ENCODE peak calls at places on chromosomes 6 and 20, in seven cellular contexts. One of them, this sample, is unnamed.

GRCh38 chr6:13001951-13002350 is 285.4 kb downstream of the PHACTR1 start:
- DNase-seq in PC-3: peak; percentile 50
- DNase-seq in hepatocyte: no peak
- DNase-seq in H9: no peak
- DNase-seq in H1: no peak
- DNase-seq in astrocyte: no peak
- DNase-seq in keratinocyte: no peak
- DNase-seq in this sample: no peak

GRCh38 chr20:1171461-1172093 is 13.2 kb downstream of the TMEM74B start:
- DNase-seq in H9: peak; percentile 77
- DNase-seq in keratinocyte: no peak
- DNase-seq in H1: no peak
- DNase-seq in PC-3: peak; percentile 26
- DNase-seq in astrocyte: peak; percentile 12
- DNase-seq in hepatocyte: peak; percentile 79
- DNase-seq in this sample: peak; percentile 24

GRCh38 chr6:150639823-150640331 is 40.2 kb downstream of the PLEKHG1 start:
- DNase-seq in keratinocyte: no peak
- DNase-seq in H9: no peak
- DNase-seq in PC-3: no peak
- DNase-seq in H1: no peak
- DNase-seq in astrocyte: no peak
- DNase-seq in hepatocyte: no peak
- DNase-seq in this sample: no peak

GRCh38 chr20:7361321-7361720 is 578.9 kb downstream of the HAO1 start:
- DNase-seq in hepatocyte: no peak
- DNase-seq in keratinocyte: no peak
- DNase-seq in astrocyte: no peak
- DNase-seq in H1: no peak
- DNase-seq in PC-3: no peak
- DNase-seq in H9: no peak
- DNase-seq in this sample: no peak

GRCh38 chr20:4916991-4917881 is 84.1 kb downstream of the SLC23A2 start:
- DNase-seq in H9: no peak
- DNase-seq in astrocyte: peak; percentile 59
- DNase-seq in keratinocyte: no peak
- DNase-seq in H1: no peak
- DNase-seq in PC-3: peak; percentile 23
- DNase-seq in hepatocyte: no peak
- DNase-seq in this sample: no peak

GRCh38 chr6:56914791-56915658 is 39.9 kb upstream of the BEND6 start:
- DNase-seq in keratinocyte: no peak
- DNase-seq in PC-3: no peak
- DNase-seq in H9: no peak
- DNase-seq in H1: no peak
- DNase-seq in hepatocyte: no peak
- DNase-seq in astrocyte: no peak
- DNase-seq in this sample: no peak

GRCh38 chr20:58719258-58719657 is 26.7 kb downstream of the NPEPL1 start:
- DNase-seq in astrocyte: no peak
- DNase-seq in PC-3: no peak
- DNase-seq in keratinocyte: no peak
- DNase-seq in hepatocyte: peak; percentile 2
- DNase-seq in H9: peak; percentile 20
- DNase-seq in H1: no peak
- DNase-seq in this sample: no peak

GRCh38 chr6:143680157-143680556 is 2.4 kb downstream of the PHACTR2 start:
- DNase-seq in hepatocyte: no peak
- DNase-seq in PC-3: no peak
- DNase-seq in astrocyte: no peak
- DNase-seq in keratinocyte: no peak
- DNase-seq in H1: no peak
- DNase-seq in H9: no peak
- DNase-seq in this sample: no peak

GRCh38 chr6:142735182-142735581 is 209.8 kb downstream of the HIVEP2 start:
- DNase-seq in astrocyte: no peak
- DNase-seq in hepatocyte: no peak
- DNase-seq in H9: no peak
- DNase-seq in keratinocyte: no peak
- DNase-seq in PC-3: peak; percentile 12
- DNase-seq in H1: no peak
- DNase-seq in this sample: no peak

GRCh38 chr6:80250391-80250997 is 144.0 kb downstream of the BCKDHB start:
- DNase-seq in H1: no peak
- DNase-seq in H9: no peak
- DNase-seq in keratinocyte: no peak
- DNase-seq in hepatocyte: no peak
- DNase-seq in PC-3: no peak
- DNase-seq in astrocyte: no peak
- DNase-seq in this sample: no peak

GRCh38 chr6:36642913-36643817 is 35.3 kb upstream of the CDKN1A start:
- DNase-seq in hepatocyte: peak; percentile 90
- DNase-seq in H9: no peak
- DNase-seq in PC-3: peak; percentile 87
- DNase-seq in keratinocyte: no peak
- DNase-seq in H1: no peak
- DNase-seq in astrocyte: peak; percentile 83
- DNase-seq in this sample: no peak

GRCh38 chr6:169316651-169317050 is 63.0 kb upstream of the THBS2 start:
- DNase-seq in hepatocyte: no peak
- DNase-seq in PC-3: peak; percentile 7
- DNase-seq in H9: no peak
- DNase-seq in keratinocyte: no peak
- DNase-seq in H1: no peak
- DNase-seq in astrocyte: peak; percentile 11
- DNase-seq in this sample: no peak

GRCh38 chr6:2718334-2719052 is 32.2 kb downstream of the MYLK4 start:
- DNase-seq in hepatocyte: no peak
- DNase-seq in H1: no peak
- DNase-seq in PC-3: no peak
- DNase-seq in H9: no peak
- DNase-seq in keratinocyte: no peak
- DNase-seq in astrocyte: peak; percentile 15
- DNase-seq in this sample: no peak

GRCh38 chr6:22877946-22878705 is 308.8 kb downstream of the HDGFL1 start:
- DNase-seq in H1: peak; percentile 59
- DNase-seq in PC-3: no peak
- DNase-seq in hepatocyte: no peak
- DNase-seq in astrocyte: peak; percentile 99
- DNase-seq in keratinocyte: no peak
- DNase-seq in H9: peak; percentile 32
- DNase-seq in this sample: no peak

GRCh38 chr6:97626586-97627441 is 343.8 kb upstream of the MMS22L start:
- DNase-seq in H1: no peak
- DNase-seq in hepatocyte: peak; percentile 18
- DNase-seq in keratinocyte: no peak
- DNase-seq in astrocyte: peak; percentile 7
- DNase-seq in PC-3: no peak
- DNase-seq in H9: no peak
- DNase-seq in this sample: no peak

GRCh38 chr20:6718660-6719059 is 48.8 kb upstream of the BMP2 start:
- DNase-seq in astrocyte: no peak
- DNase-seq in H1: no peak
- DNase-seq in PC-3: peak; percentile 88
- DNase-seq in keratinocyte: peak; percentile 87
- DNase-seq in hepatocyte: peak; percentile 69
- DNase-seq in H9: no peak
- DNase-seq in this sample: no peak

GRCh38 chr6:89297695-89298351 is 17.3 kb downstream of the GABRR2 start:
- DNase-seq in PC-3: peak; percentile 94
- DNase-seq in hepatocyte: peak; percentile 64
- DNase-seq in astrocyte: peak; percentile 98
- DNase-seq in keratinocyte: peak; percentile 73
- DNase-seq in H9: no peak
- DNase-seq in H1: no peak
- DNase-seq in this sample: peak; percentile 94

GRCh38 chr6:169854813-169855212 is 103.4 kb downstream of the ERMARD start:
- DNase-seq in H9: no peak
- DNase-seq in keratinocyte: no peak
- DNase-seq in PC-3: no peak
- DNase-seq in hepatocyte: no peak
- DNase-seq in astrocyte: no peak
- DNase-seq in H1: no peak
- DNase-seq in this sample: no peak

GRCh38 chr20:52943185-52943841 is 28.8 kb upstream of the TSHZ2 start:
- DNase-seq in keratinocyte: no peak
- DNase-seq in hepatocyte: peak; percentile 28
- DNase-seq in H1: no peak
- DNase-seq in PC-3: peak; percentile 12
- DNase-seq in H9: no peak
- DNase-seq in astrocyte: peak; percentile 48
- DNase-seq in this sample: no peak

GRCh38 chr6:33329058-33329457 is 11.5 kb upstream of the ZBTB22 start:
- DNase-seq in H9: no peak
- DNase-seq in keratinocyte: no peak
- DNase-seq in astrocyte: no peak
- DNase-seq in PC-3: peak; percentile 24
- DNase-seq in H1: no peak
- DNase-seq in hepatocyte: no peak
- DNase-seq in this sample: no peak

GRCh38 chr6:1407499-1407990 is 18.2 kb downstream of the FOXF2 start:
- DNase-seq in astrocyte: no peak
- DNase-seq in keratinocyte: no peak
- DNase-seq in H1: no peak
- DNase-seq in PC-3: no peak
- DNase-seq in hepatocyte: no peak
- DNase-seq in H9: no peak
- DNase-seq in this sample: no peak

GRCh38 chr20:38338849-38339520 is 7.3 kb upstream of the LBP start:
- DNase-seq in astrocyte: no peak
- DNase-seq in H9: peak; percentile 73
- DNase-seq in H1: peak; percentile 29
- DNase-seq in keratinocyte: no peak
- DNase-seq in PC-3: peak; percentile 59
- DNase-seq in hepatocyte: peak; percentile 38
- DNase-seq in this sample: no peak

GRCh38 chr6:134519456-134519855 is 201.5 kb upstream of the SGK1 start:
- DNase-seq in H1: no peak
- DNase-seq in astrocyte: no peak
- DNase-seq in keratinocyte: no peak
- DNase-seq in hepatocyte: no peak
- DNase-seq in PC-3: no peak
- DNase-seq in H9: no peak
- DNase-seq in this sample: no peak

GRCh38 chr6:16752206-16752867 is 8.9 kb downstream of the ATXN1 start:
- DNase-seq in H9: no peak
- DNase-seq in PC-3: peak; percentile 94
- DNase-seq in astrocyte: peak; percentile 89
- DNase-seq in H1: no peak
- DNase-seq in keratinocyte: no peak
- DNase-seq in hepatocyte: peak; percentile 63
- DNase-seq in this sample: no peak

GRCh38 chr6:26092443-26092842 is 5.2 kb downstream of the HFE start:
- DNase-seq in H1: no peak
- DNase-seq in H9: no peak
- DNase-seq in astrocyte: no peak
- DNase-seq in hepatocyte: no peak
- DNase-seq in PC-3: no peak
- DNase-seq in keratinocyte: no peak
- DNase-seq in this sample: no peak

GRCh38 chr20:33005132-33005566 is 916 bp upstream of the SUN5 start:
- DNase-seq in keratinocyte: no peak
- DNase-seq in hepatocyte: no peak
- DNase-seq in H1: no peak
- DNase-seq in H9: peak; percentile 50
- DNase-seq in PC-3: peak; percentile 59
- DNase-seq in astrocyte: no peak
- DNase-seq in this sample: peak; percentile 53

GRCh38 chr6:166394036-166394892 is 11.5 kb upstream of the MPC1 start:
- DNase-seq in H1: no peak
- DNase-seq in keratinocyte: no peak
- DNase-seq in astrocyte: no peak
- DNase-seq in hepatocyte: no peak
- DNase-seq in PC-3: no peak
- DNase-seq in H9: peak; percentile 16
- DNase-seq in this sample: no peak

DNA sequence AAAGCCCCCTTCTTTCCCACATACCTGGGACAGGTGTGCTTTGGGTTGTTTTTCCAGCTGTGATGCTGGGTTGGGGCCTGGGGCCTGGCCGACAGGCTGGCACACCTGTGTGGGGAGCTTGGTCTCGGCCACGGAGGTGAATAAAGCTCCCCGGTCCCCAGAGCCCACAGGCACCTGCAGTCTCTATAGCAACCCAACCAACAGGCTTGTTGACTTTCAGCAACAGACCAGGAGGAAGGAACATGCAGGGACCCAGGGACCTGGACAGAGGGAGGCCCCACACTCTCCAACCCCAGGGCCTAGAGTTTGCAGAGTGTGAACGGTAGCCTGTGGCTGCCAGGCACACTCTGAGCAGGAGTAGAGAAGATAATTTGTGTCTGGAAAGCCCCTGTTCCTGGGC is 14.7 kb upstream of the SYNJ2 start:
- DNase-seq in hepatocyte: peak; percentile 65
- DNase-seq in H9: no peak
- DNase-seq in PC-3: no peak
- DNase-seq in astrocyte: no peak
- DNase-seq in H1: no peak
- DNase-seq in keratinocyte: no peak
- DNase-seq in this sample: no peak
- H3K9me3 ChIP-seq in hepatocyte: no peaks in the 10 kb centered on the region
- H3K9me3 ChIP-seq in H9: no peaks in the 10 kb centered on the region
- H3K9me3 ChIP-seq in PC-3: no peaks in the 10 kb centered on the region
- H3K9me3 ChIP-seq in astrocyte: peaks cover 3% of the 10 kb centered on the region
- H3K9me3 ChIP-seq in H1: no peaks in the 10 kb centered on the region
- H3K9me3 ChIP-seq in keratinocyte: no peaks in the 10 kb centered on the region
- H3K9me3 ChIP-seq in this sample: no peaks in the 10 kb centered on the region

GRCh38 chr6:42898891-42899361 is 16.9 kb upstream of the PTCRA start:
- DNase-seq in H1: no peak
- DNase-seq in astrocyte: peak; percentile 32
- DNase-seq in PC-3: peak; percentile 86
- DNase-seq in keratinocyte: no peak
- DNase-seq in hepatocyte: peak; percentile 84
- DNase-seq in H9: peak; percentile 60
- DNase-seq in this sample: peak; percentile 78
- H2AFZ ChIP-seq in H1: peak overlapping the region; percentile 75
- H2AFZ ChIP-seq in astrocyte: no peak overlapping the region
- H2AFZ ChIP-seq in PC-3: peak overlapping the region; percentile 90
- H2AFZ ChIP-seq in keratinocyte: peak overlapping the region; percentile 16
- H2AFZ ChIP-seq in hepatocyte: peak overlapping the region; percentile 32
- H2AFZ ChIP-seq in H9: peak overlapping the region; percentile 62
- H2AFZ ChIP-seq in this sample: peak overlapping the region; percentile 78

DNA sequence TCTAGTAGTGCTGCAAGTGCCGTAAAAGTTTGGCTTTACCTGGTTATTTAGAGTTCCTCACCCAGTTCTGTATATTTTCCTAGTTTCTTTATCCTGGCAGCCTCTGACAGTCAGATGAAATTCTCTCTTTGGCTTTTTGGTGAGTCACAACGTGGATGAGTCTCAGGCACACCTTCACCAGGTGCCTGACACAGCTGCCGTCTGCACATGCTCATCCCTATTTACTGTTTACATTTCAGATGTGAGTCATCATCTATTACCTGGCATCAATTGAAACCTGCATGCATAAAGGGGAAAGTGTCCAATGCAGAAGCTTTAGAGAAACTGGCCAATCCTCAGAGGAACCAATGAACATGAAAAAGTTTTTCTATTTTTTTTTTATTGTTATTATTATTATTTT is 33.3 kb upstream of the ADGRF4 start:
- DNase-seq in keratinocyte: peak; percentile 73
- DNase-seq in PC-3: peak; percentile 92
- DNase-seq in astrocyte: no peak
- DNase-seq in hepatocyte: peak; percentile 34
- DNase-seq in H9: no peak
- DNase-seq in H1: no peak
- DNase-seq in this sample: no peak
- H3K4me2 ChIP-seq in keratinocyte: no peak overlapping the region
- H3K4me2 ChIP-seq in PC-3: peak overlapping the region; percentile 63
- H3K4me2 ChIP-seq in astrocyte: no peak overlapping the region
- H3K4me2 ChIP-seq in hepatocyte: no peak overlapping the region
- H3K4me2 ChIP-seq in H9: no peak overlapping the region
- H3K4me2 ChIP-seq in H1: no peak overlapping the region
- H3K4me2 ChIP-seq in this sample: no peak overlapping the region

GRCh38 chr20:60400567-60400966 is 442.3 kb downstream of the CDH26 start:
- DNase-seq in H9: no peak
- DNase-seq in H1: no peak
- DNase-seq in keratinocyte: no peak
- DNase-seq in PC-3: no peak
- DNase-seq in astrocyte: no peak
- DNase-seq in hepatocyte: no peak
- DNase-seq in this sample: no peak
- H3K9me3 ChIP-seq in H9: no peaks in the 10 kb centered on the region
- H3K9me3 ChIP-seq in H1: peaks cover 6% of the 10 kb centered on the region
- H3K9me3 ChIP-seq in keratinocyte: no peaks in the 10 kb centered on the region
- H3K9me3 ChIP-seq in PC-3: no peaks in the 10 kb centered on the region
- H3K9me3 ChIP-seq in astrocyte: no peaks in the 10 kb centered on the region
- H3K9me3 ChIP-seq in hepatocyte: no peaks in the 10 kb centered on the region
- H3K9me3 ChIP-seq in this sample: no peaks in the 10 kb centered on the region

This sample was measured in MM.1S.